ENCODE peak calls at places on chromosomes 3 and 15, in ten cellular contexts. Y, G, W, K, I, A, M, X, O and P are unnamed samples.

GRCh38 chr3:140420621-140421357 is 257.1 kb upstream of the TRIM42 start:
- DNase-seq in G (no peak), M (peak; percentile 80), A (no peak), I (no peak), O (no peak), Y (no peak), K (no peak), W (peak; percentile 53), X (no peak), P (no peak)

GRCh38 chr15:92947071-92947730 is 47.1 kb downstream of the CHD2 start:
- DNase-seq in W (no peak), G (no peak), X (no peak), K (no peak), A (no peak), I (no peak), M (no peak), Y (no peak), O (no peak), P (no peak)

GRCh38 chr3:157175678-157176077 is 15.7 kb upstream of the CCNL1 start:
- DNase-seq in O (peak; percentile 30), K (no peak), M (no peak), Y (no peak), I (no peak), X (peak; percentile 27), A (peak; percentile 45), G (peak; percentile 52), W (no peak), P (peak; percentile 38)

GRCh38 chr3:13459605-13460340 is 20.3 kb upstream of the HDAC11 start:
- DNase-seq in G (no peak), O (no peak), I (no peak), A (no peak), X (no peak), W (no peak), K (no peak), M (no peak), Y (no peak), P (no peak)

GRCh38 chr3:194104041-194104751 is 31.8 kb upstream of the HES1 start:
- DNase-seq in I (no peak), K (no peak), G (peak; percentile 75), W (no peak), M (no peak), Y (no peak), O (no peak), X (no peak), A (no peak), P (peak; percentile 55)

GRCh38 chr3:139448104-139448503 is 28.2 kb downstream of the RBP2 start:
- DNase-seq in Y (no peak), I (peak; percentile 12), A (no peak), O (no peak), X (no peak), G (no peak), K (no peak), M (no peak), W (no peak), P (no peak)

GRCh38 chr15:48330855-48331795 is at the start of gene DUT:
- DNase-seq in O (peak; percentile 84), I (peak; percentile 82), Y (peak; percentile 88), K (peak; percentile 95), G (peak; percentile 81), A (peak; percentile 88), X (peak; percentile 85), W (peak; percentile 85), M (peak; percentile 82), P (peak; percentile 91)

GRCh38 chr15:51751687-51752683 is 588 bp downstream of the TMOD2 start:
- DNase-seq in X (peak; percentile 36), A (peak; percentile 45), K (no peak), O (peak; percentile 39), M (no peak), G (peak; percentile 53), W (peak; percentile 49), Y (peak; percentile 52), I (peak; percentile 65), P (peak; percentile 49)

GRCh38 chr15:88161636-88162035 is 94.9 kb downstream of the NTRK3 start:
- DNase-seq in X (no peak), G (no peak), W (no peak), O (no peak), I (no peak), Y (no peak), K (no peak), M (no peak), A (no peak), P (no peak)

GRCh38 chr3:172317984-172318383 is 130.3 kb downstream of the GHSR start:
- DNase-seq in G (no peak), X (peak; percentile 69), K (peak; percentile 75), M (peak; percentile 98), A (peak; percentile 49), Y (peak; percentile 41), I (peak; percentile 92), O (no peak), W (peak; percentile 97), P (peak; percentile 58)

GRCh38 chr15:29668120-29668602 is 154.1 kb downstream of the TJP1 start:
- DNase-seq in K (peak; percentile 71), M (peak; percentile 83), I (peak; percentile 62), W (peak; percentile 95), O (peak; percentile 50), X (peak; percentile 25), Y (peak; percentile 70), G (no peak), A (peak; percentile 85), P (peak; percentile 71)

GRCh38 chr3:102125197-102125993 is 276.1 kb downstream of the NFKBIZ start:
- DNase-seq in W (peak; percentile 10), X (no peak), I (no peak), M (no peak), Y (no peak), G (no peak), O (no peak), K (no peak), A (no peak), P (no peak)

GRCh38 chr3:96755519-96755918 is 58.9 kb upstream of the EPHA6 start:
- DNase-seq in M (no peak), A (no peak), K (no peak), O (no peak), W (no peak), Y (no peak), G (no peak), X (no peak), I (no peak), P (no peak)

GRCh38 chr3:197466586-197467399 is 89.0 kb downstream of the BDH1 start:
- DNase-seq in Y (no peak), G (no peak), X (no peak), O (peak; percentile 28), M (peak; percentile 84), W (peak; percentile 74), I (peak; percentile 56), K (no peak), A (no peak), P (no peak)

GRCh38 chr15:66480267-66480666 is 17.3 kb downstream of the SNAPC5 start:
- DNase-seq in X (no peak), G (no peak), O (no peak), W (no peak), M (no peak), A (no peak), Y (no peak), I (no peak), K (no peak), P (no peak)

GRCh38 chr3:50639055-50639494 is 22.1 kb downstream of the MAPKAPK3 start:
- DNase-seq in G (no peak), W (peak; percentile 53), Y (no peak), I (peak; percentile 68), M (peak; percentile 69), O (no peak), A (no peak), K (no peak), X (no peak), P (no peak)

GRCh38 chr15:64354683-64355558 is 1.1 kb downstream of the CSNK1G1 start:
- DNase-seq in Y (no peak), M (no peak), W (no peak), X (no peak), I (peak; percentile 50), O (no peak), K (no peak), A (no peak), G (peak; percentile 24), P (peak; percentile 17)

GRCh38 chr3:9107738-9108137 is 141.7 kb downstream of the SRGAP3 start:
- DNase-seq in M (no peak), G (no peak), W (no peak), Y (no peak), O (no peak), X (no peak), I (no peak), K (no peak), A (no peak), P (no peak)

GRCh38 chr3:65635661-65636060 is 403.1 kb downstream of the MAGI1 start:
- DNase-seq in G (no peak), W (no peak), X (no peak), M (no peak), I (no peak), Y (no peak), O (no peak), A (no peak), K (no peak), P (no peak)
- TF ChIP-seq CTCF in G (no peak), W (no peak), X (no peak), M (no peak), I (no peak), Y (no peak), O (no peak), A (no peak), K (no peak), P (no peak)

DNA sequence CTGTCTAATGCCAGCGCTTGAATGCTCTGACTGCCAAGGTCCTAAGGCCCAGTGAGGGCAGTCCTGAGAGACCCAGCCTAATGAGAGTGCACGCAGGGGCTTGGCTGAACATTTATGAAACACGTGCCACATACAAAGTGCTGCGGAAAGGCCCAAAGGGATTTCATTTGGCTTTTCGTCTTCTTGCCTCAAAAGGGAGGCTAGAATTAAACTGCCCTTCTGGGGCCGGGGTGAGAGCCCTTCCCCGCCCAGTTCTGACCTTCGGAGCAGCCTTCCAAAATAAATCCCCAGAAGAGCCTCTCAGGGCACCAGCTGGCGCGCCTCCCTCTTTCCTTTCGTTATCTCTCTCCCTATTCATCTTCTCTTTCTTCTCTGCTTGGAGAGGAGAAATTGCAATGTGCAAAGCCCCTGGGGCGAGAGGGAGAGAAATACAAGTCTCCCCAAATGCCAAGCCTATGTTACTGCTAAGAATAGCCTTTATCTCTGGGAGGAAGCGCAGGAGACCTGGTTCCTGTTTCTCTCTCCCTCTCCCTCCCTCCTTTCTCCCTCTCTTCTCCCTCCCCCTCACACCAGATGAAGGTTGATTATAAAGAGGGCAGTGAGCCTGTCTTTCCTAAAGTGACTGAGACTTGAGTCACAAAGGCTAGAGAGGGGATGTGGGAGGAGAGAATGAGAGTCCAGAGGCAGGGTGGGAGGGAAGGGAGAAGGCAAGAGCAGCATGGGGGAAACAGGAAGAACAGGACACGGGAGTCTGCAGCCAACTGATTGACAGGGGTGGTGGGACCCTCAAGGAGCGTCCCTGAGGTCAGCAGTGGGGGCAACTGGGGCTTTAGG is 36.7 kb upstream of the NDUFB4 start:
- DNase-seq in W (peak; percentile 82), M (peak; percentile 59), Y (no peak), I (peak; percentile 80), K (peak; percentile 71), O (no peak), G (no peak), X (peak; percentile 63), A (no peak), P (no peak)
- TF ChIP-seq CTCF in W (no peak), M (no peak), Y (no peak), I (no peak), K (peak; percentile 15), O (no peak), G (no peak), X (no peak), A (no peak), P (no peak)

GRCh38 chr15:31605467-31605931 is 278.9 kb downstream of the KLF13 start:
- DNase-seq in Y (no peak), G (no peak), W (peak; percentile 42), M (peak; percentile 50), O (peak; percentile 5), X (no peak), K (no peak), I (no peak), A (no peak), P (no peak)
- TF ChIP-seq CTCF in Y (no peak), G (no peak), W (peak; percentile 2), M (no peak), O (no peak), X (no peak), K (peak; percentile 25), I (no peak), A (no peak), P (no peak)

GRCh38 chr15:62958944-62959343 is 83.6 kb upstream of the TPM1 start:
- DNase-seq in W (no peak), A (no peak), G (no peak), X (no peak), K (no peak), Y (no peak), M (no peak), O (no peak), I (no peak), P (no peak)
- TF ChIP-seq CTCF in W (no peak), A (no peak), G (no peak), X (no peak), K (no peak), Y (no peak), M (no peak), O (no peak), I (no peak), P (no peak)